ENCODE peak calls at places on chromosomes 1 and 21, in ten cellular contexts. J, R, V, E, I, H, M, G, C and W are unnamed samples.

GRCh38 chr1:17713993-17714392 is 41.1 kb upstream of the ACTL8 start:
- DNase-seq in J (no peak), R (no peak), V (no peak), E (no peak), I (no peak), H (no peak), M (no peak), G (no peak), C (no peak), W (no peak)

GRCh38 chr1:230761443-230762167 is 14.4 kb downstream of the CAPN9 start:
- DNase-seq in J (no peak), R (no peak), V (no peak), E (no peak), I (no peak), H (no peak), M (no peak), G (no peak), C (no peak), W (no peak)

GRCh38 chr1:158458263-158458662 is 3.4 kb upstream of the OR10K1 start:
- DNase-seq in J (no peak), R (no peak), V (no peak), E (no peak), I (no peak), H (no peak), M (no peak), G (no peak), C (no peak), W (no peak)

GRCh38 chr1:62595647-62596046 is 1.7 kb upstream of the ANGPTL3 start:
- DNase-seq in J (no peak), R (no peak), V (no peak), E (no peak), I (no peak), H (no peak), M (no peak), G (no peak), C (no peak), W (no peak)

GRCh38 chr1:111990026-111990877 is 784 bp upstream of the KCND3 start:
- DNase-seq in J (peak), R (peak), V (peak), E (no peak), I (no peak), H (peak), M (no peak), G (no peak), C (peak), W (peak)

GRCh38 chr1:27592191-27592590 is 11.8 kb downstream of the AHDC1 start:
- DNase-seq in J (no peak), R (no peak), V (no peak), E (no peak), I (no peak), H (peak), M (no peak), G (no peak), C (no peak), W (no peak)

GRCh38 chr1:100882622-100883186 is 11.9 kb downstream of the EXTL2 start:
- DNase-seq in J (no peak), R (peak), V (no peak), E (no peak), I (no peak), H (no peak), M (no peak), G (no peak), C (no peak), W (no peak)

GRCh38 chr1:14946567-14947285 is 206.8 kb upstream of the TMEM51 start:
- DNase-seq in J (peak), R (no peak), V (no peak), E (no peak), I (peak), H (no peak), M (no peak), G (no peak), C (no peak), W (no peak)

GRCh38 chr1:51575406-51576084 is 41.3 kb upstream of the OSBPL9 start:
- DNase-seq in J (no peak), R (no peak), V (no peak), E (no peak), I (peak), H (no peak), M (no peak), G (no peak), C (no peak), W (no peak)

GRCh38 chr1:25561426-25562100 is 18.2 kb downstream of the LDLRAP1 start:
- DNase-seq in J (no peak), R (no peak), V (no peak), E (no peak), I (no peak), H (no peak), M (no peak), G (no peak), C (no peak), W (no peak)

GRCh38 chr1:12124693-12125421 is 41.9 kb upstream of the TNFRSF1B start:
- DNase-seq in J (peak), R (peak), V (peak), E (no peak), I (peak), H (peak), M (peak), G (peak), C (peak), W (no peak)

GRCh38 chr1:1567152-1567830 is 7.4 kb downstream of the SSU72 start:
- DNase-seq in J (no peak), R (no peak), V (no peak), E (no peak), I (peak), H (no peak), M (no peak), G (no peak), C (no peak), W (no peak)

GRCh38 chr1:28984311-28984684 is 69.9 kb downstream of the EPB41 start:
- DNase-seq in J (no peak), R (no peak), V (no peak), E (no peak), I (no peak), H (no peak), M (no peak), G (no peak), C (no peak), W (no peak)

GRCh38 chr1:102365074-102365473 is 368.3 kb upstream of the OLFM3 start:
- DNase-seq in J (no peak), R (no peak), V (no peak), E (no peak), I (no peak), H (no peak), M (no peak), G (no peak), C (no peak), W (no peak)

GRCh38 chr1:203153989-203154821 is 21.4 kb downstream of the MYBPH start:
- DNase-seq in J (no peak), R (no peak), V (no peak), E (peak), I (peak), H (no peak), M (no peak), G (no peak), C (no peak), W (no peak)

GRCh38 chr1:45327644-45328515 is 1.2 kb downstream of the HPDL start:
- DNase-seq in J (no peak), R (no peak), V (peak), E (no peak), I (no peak), H (no peak), M (peak), G (no peak), C (no peak), W (peak)
- H3K4me3 ChIP-seq in J (peak), R (peak), V (peak), E (no peak), I (peak), H (no peak), M (peak), G (no peak), C (peak), W (no peak)

GRCh38 chr1:236837115-236837514 is 42.0 kb downstream of the MTR start:
- DNase-seq in J (no peak), R (no peak), V (no peak), E (no peak), I (no peak), H (no peak), M (no peak), G (no peak), C (no peak), W (no peak)
- TF ChIP-seq CTCF in J (no peak), R (no peak), V (no peak), E (no peak), I (no peak), H (no peak), M (no peak), G (no peak), C (no peak), W (no peak)

GRCh38 chr1:19648239-19648638 is 4.1 kb downstream of the NBL1 start:
- DNase-seq in J (no peak), R (no peak), V (no peak), E (no peak), I (no peak), H (no peak), M (no peak), G (no peak), C (no peak), W (no peak)
- H3K4me3 ChIP-seq in J (peak), R (peak), V (peak), E (peak), I (no peak), H (no peak), M (peak), G (no peak), C (no peak), W (no peak)

GRCh38 chr21:42554251-42554937 is 40.7 kb downstream of the SLC37A1 start:
- DNase-seq in J (peak), R (no peak), V (peak), E (no peak), I (no peak), H (peak), M (peak), G (no peak), C (peak), W (no peak)

GRCh38 chr21:42555756-42556438 is 42.2 kb downstream of the SLC37A1 start:
- DNase-seq in J (no peak), R (peak), V (peak), E (no peak), I (no peak), H (peak), M (peak), G (no peak), C (peak), W (peak)

GRCh38 chr21:42552407-42553336 is 39.0 kb downstream of the SLC37A1 start:
- DNase-seq in J (no peak), R (peak), V (peak), E (no peak), I (no peak), H (no peak), M (peak), G (no peak), C (peak), W (no peak)

GRCh38 chr21:42550817-42551216 is 37.2 kb downstream of the SLC37A1 start:
- DNase-seq in J (no peak), R (peak), V (peak), E (no peak), I (no peak), H (no peak), M (no peak), G (no peak), C (no peak), W (no peak)

DNA sequence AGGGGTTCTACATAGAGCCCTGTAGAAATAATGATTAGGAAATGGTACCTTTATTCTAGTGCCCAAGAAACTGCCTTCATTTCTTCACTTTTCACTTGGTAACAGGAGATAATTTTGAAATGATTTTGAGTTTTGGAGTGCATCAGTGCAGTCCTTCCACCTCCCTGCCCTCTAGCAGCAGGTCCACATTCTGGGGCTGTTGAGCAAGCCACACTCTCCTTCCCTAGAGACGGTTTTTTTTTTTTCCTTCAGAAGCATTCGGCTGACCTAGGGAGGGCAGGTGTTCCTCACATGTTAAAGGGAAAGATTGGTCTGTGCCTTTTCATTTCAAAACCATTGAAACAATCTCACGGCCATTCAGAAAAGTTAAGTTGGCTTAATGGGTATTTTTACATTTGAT is 39.8 kb downstream of the SLC37A1 start:
- DNase-seq in J (no peak), R (no peak), V (no peak), E (no peak), I (no peak), H (no peak), M (no peak), G (no peak), C (no peak), W (no peak)
- TF ChIP-seq CTCF in J (no peak), R (no peak), V (no peak), E (peak), I (no peak), H (no peak), M (no peak), G (no peak), C (no peak), W (no peak)

DNA sequence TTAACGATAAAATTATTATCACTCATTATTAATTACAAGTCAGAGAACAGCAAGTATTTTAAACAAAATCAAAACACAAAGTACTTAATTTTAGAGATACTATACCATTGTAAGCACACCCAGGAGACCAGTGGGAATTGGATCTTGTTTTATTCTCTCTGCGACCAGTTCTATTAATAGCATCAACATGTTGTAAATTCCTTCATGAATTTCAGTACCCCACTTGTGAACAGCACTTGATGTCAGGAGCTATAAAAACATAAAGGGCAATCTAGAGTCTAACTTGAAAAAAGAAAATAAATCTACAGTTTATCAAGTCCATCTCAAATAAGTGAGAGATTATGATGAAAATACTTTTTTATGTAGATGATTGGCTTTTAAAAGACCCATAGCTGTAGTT is 42.9 kb downstream of the USP24 start:
- DNase-seq in J (no peak), R (no peak), V (no peak), E (no peak), I (no peak), H (no peak), M (no peak), G (no peak), C (no peak), W (no peak)
- H3K4me3 ChIP-seq in J (no peak), R (no peak), V (no peak), E (no peak), I (no peak), H (no peak), M (no peak), G (no peak), C (no peak), W (no peak)